ENCODE peak calls at places on chromosomes 4 and X, in seven cellular contexts. V, D, S, J, U, Z and W are unnamed samples.

GRCh38 chrX:68827256-68827655 is 1.6 kb upstream of the EFNB1 start:
- DNase-seq in V (no peak), D (no peak), S (no peak), J (no peak), U (no peak), Z (no peak), W (peak; percentile 5)

GRCh38 chrX:17669891-17670290 is 67.4 kb upstream of the SCML1 start:
- DNase-seq in V (no peak), D (no peak), S (no peak), J (no peak), U (no peak), Z (no peak), W (no peak)

GRCh38 chr4:169062861-169063197 is 52.8 kb upstream of the CBR4 start:
- DNase-seq in V (no peak), D (no peak), S (no peak), J (no peak), U (no peak), Z (no peak), W (no peak)

GRCh38 chr4:146247356-146247755 is 33.0 kb downstream of the REELD1 start:
- DNase-seq in V (no peak), D (no peak), S (no peak), J (no peak), U (no peak), Z (no peak), W (no peak)

GRCh38 chr4:74874785-74875367 is 58.0 kb upstream of the PARM1 start:
- DNase-seq in V (peak; percentile 70), D (peak; percentile 71), S (peak; percentile 22), J (no peak), U (peak; percentile 23), Z (peak; percentile 73), W (peak; percentile 29)

GRCh38 chr4:100849319-100849718 is 331.5 kb upstream of the EMCN start:
- DNase-seq in V (no peak), D (no peak), S (no peak), J (no peak), U (no peak), Z (no peak), W (no peak)

GRCh38 chrX:134692990-134693389 is 34.7 kb upstream of the PLAC1 start:
- DNase-seq in V (peak; percentile 86), D (no peak), S (no peak), J (no peak), U (no peak), Z (no peak), W (no peak)

GRCh38 chr4:16120720-16121119 is 36.9 kb upstream of the PROM1 start:
- DNase-seq in V (no peak), D (peak; percentile 10), S (no peak), J (no peak), U (no peak), Z (no peak), W (no peak)

GRCh38 chr4:25950476-25951389 is 36.7 kb downstream of the SMIM20 start:
- DNase-seq in V (no peak), D (no peak), S (no peak), J (no peak), U (no peak), Z (no peak), W (no peak)

GRCh38 chr4:40238700-40239548 is 42.1 kb downstream of the RHOH start:
- DNase-seq in V (no peak), D (peak; percentile 51), S (no peak), J (no peak), U (no peak), Z (no peak), W (no peak)

GRCh38 chr4:155405059-155405458 is 28.3 kb upstream of the MAP9 start:
- DNase-seq in V (no peak), D (no peak), S (no peak), J (no peak), U (no peak), Z (no peak), W (no peak)

GRCh38 chr4:123411976-123412589 is 15.5 kb downstream of the SPRY1 start:
- DNase-seq in V (peak; percentile 37), D (peak; percentile 63), S (no peak), J (no peak), U (no peak), Z (no peak), W (no peak)

GRCh38 chr4:6909970-6910339 is 329 bp downstream of the TBC1D14 start:
- DNase-seq in V (no peak), D (peak; percentile 76), S (no peak), J (no peak), U (peak; percentile 38), Z (no peak), W (no peak)

GRCh38 chr4:91826186-91826585 is 477.6 kb upstream of the GRID2 start:
- DNase-seq in V (peak; percentile 68), D (no peak), S (no peak), J (no peak), U (no peak), Z (no peak), W (no peak)

GRCh38 chrX:2387614-2388239 is 113.0 kb downstream of the DHRSX start:
- DNase-seq in V (peak; percentile 62), D (no peak), S (no peak), J (no peak), U (no peak), Z (no peak), W (no peak)

GRCh38 chr4:38665846-38666490 is 2.0 kb downstream of the KLF3 start:
- DNase-seq in V (no peak), D (no peak), S (no peak), J (no peak), U (no peak), Z (no peak), W (no peak)

GRCh38 chrX:8284131-8284530 is 113.1 kb upstream of the VCX2 start:
- DNase-seq in V (no peak), D (no peak), S (no peak), J (no peak), U (no peak), Z (no peak), W (no peak)

GRCh38 chr4:40915318-40916217 is 165.8 kb downstream of the NSUN7 start:
- DNase-seq in V (peak; percentile 77), D (no peak), S (no peak), J (no peak), U (no peak), Z (no peak), W (no peak)

GRCh38 chrX:114075073-114075673 is 508.7 kb upstream of the HTR2C start:
- DNase-seq in V (no peak), D (no peak), S (no peak), J (no peak), U (no peak), Z (no peak), W (no peak)
- TF ChIP-seq CTCF in V (no peak), D (no peak), S (no peak), J (peak; percentile 16), U (peak; percentile 46), Z (peak; percentile 53), W (no peak)

GRCh38 chrX:103329991-103330390 is at the start of gene TCEAL7:
- DNase-seq in V (peak; percentile 65), D (no peak), S (no peak), J (no peak), U (no peak), Z (no peak), W (peak; percentile 82)
- TF ChIP-seq CTCF in V (no peak), D (no peak), S (no peak), J (no peak), U (no peak), Z (no peak), W (no peak)

GRCh38 chr4:124686279-124686678 is 26.3 kb downstream of the ANKRD50 start:
- DNase-seq in V (no peak), D (no peak), S (no peak), J (no peak), U (no peak), Z (no peak), W (no peak)
- TF ChIP-seq CTCF in V (no peak), D (no peak), S (no peak), J (no peak), U (no peak), Z (no peak), W (no peak)

GRCh38 chr4:48015678-48016077 is 803 bp downstream of the CNGA1 start:
- DNase-seq in V (no peak), D (no peak), S (no peak), J (no peak), U (no peak), Z (no peak), W (no peak)

GRCh38 chr4:48018112-48018511 is 1.5 kb downstream of the NIPAL1 start:
- DNase-seq in V (no peak), D (no peak), S (no peak), J (no peak), U (no peak), Z (no peak), W (no peak)

GRCh38 chr4:48017108-48017527 is 546 bp downstream of the NIPAL1 start:
- DNase-seq in V (peak; percentile 82), D (peak; percentile 32), S (no peak), J (no peak), U (peak; percentile 60), Z (peak; percentile 51), W (peak; percentile 68)

GRCh38 chr4:48015216-48015615 is 1.3 kb downstream of the CNGA1 start:
- DNase-seq in V (no peak), D (no peak), S (no peak), J (no peak), U (no peak), Z (no peak), W (no peak)

GRCh38 chr4:48016141-48017107 is at the start of the genes CNGA1 and NIPAL1:
- DNase-seq in V (peak; percentile 69), D (peak; percentile 73), S (peak; percentile 44), J (no peak), U (peak; percentile 77), Z (peak; percentile 63), W (no peak)
- TF ChIP-seq CTCF in V (peak; percentile 43), D (peak; percentile 39), S (peak; percentile 14), J (peak; percentile 31), U (no peak), Z (peak; percentile 55), W (no peak)

GRCh38 chrX:12488781-12489180 is 302.4 kb upstream of the PRPS2 start:
- DNase-seq in V (no peak), D (no peak), S (no peak), J (no peak), U (no peak), Z (no peak), W (no peak)
- TF ChIP-seq CTCF in V (no peak), D (no peak), S (no peak), J (no peak), U (no peak), Z (no peak), W (no peak)

GRCh38 chr4:130563185-130563890 is 1467.4 kb downstream of the C4orf33 start:
- DNase-seq in V (peak; percentile 66), D (peak; percentile 2), S (no peak), J (no peak), U (peak; percentile 27), Z (peak; percentile 66), W (peak; percentile 8)
- TF ChIP-seq CTCF in V (peak; percentile 62), D (no peak), S (peak; percentile 36), J (peak; percentile 15), U (no peak), Z (peak; percentile 81), W (no peak)